ENCODE peak calls at places on chromosome 18, in five cellular contexts. S is H1, G is K562, U is GM12878, B is SK-N-SH. V is an unnamed sample.
A peak's percentile ranks its signal among the peaks of the same experiment; 100 is the strongest.

GRCh38 chr18:61896767-61897166 is 4.0 kb upstream of the RNF152 start:
- DNase-seq in S (no peak), G (no peak), U (no peak), B (peak; percentile 65), V (peak; percentile 69)

GRCh38 chr18:76494181-76494540 is 881 bp downstream of the ZNF516 start:
- DNase-seq in S (no peak), G (no peak), U (no peak), B (peak; percentile 57), V (no peak)

GRCh38 chr18:61948196-61948800 is 55.5 kb upstream of the RNF152 start:
- DNase-seq in S (no peak), G (no peak), U (no peak), B (no peak), V (no peak)

GRCh38 chr18:55317832-55318231 is 270.2 kb downstream of the TCF4 start:
- DNase-seq in S (no peak), G (no peak), U (no peak), B (no peak), V (no peak)

GRCh38 chr18:35789543-35789942 is 182.9 kb upstream of the RMP24 start:
- DNase-seq in S (no peak), G (no peak), U (no peak), B (no peak), V (no peak)

GRCh38 chr18:45167631-45168225 is 447.5 kb upstream of the SLC14A2 start:
- DNase-seq in S (no peak), G (no peak), U (no peak), B (no peak), V (no peak)

GRCh38 chr18:54973046-54973445 is 13.8 kb upstream of the CCDC68 start:
- DNase-seq in S (no peak), G (no peak), U (no peak), B (no peak), V (no peak)

GRCh38 chr18:77082316-77082715 is 50.3 kb downstream of the MBP start:
- DNase-seq in S (no peak), G (no peak), U (no peak), B (no peak), V (no peak)

GRCh38 chr18:39966275-39966674 is 1988.8 kb upstream of the PIK3C3 start:
- DNase-seq in S (peak; percentile 21), G (no peak), U (no peak), B (no peak), V (no peak)

GRCh38 chr18:68102117-68102516 is 585.6 kb upstream of the DSEL start:
- DNase-seq in S (no peak), G (no peak), U (no peak), B (no peak), V (no peak)

GRCh38 chr18:37322497-37323035 is 243.0 kb downstream of the CELF4 start:
- DNase-seq in S (peak; percentile 29), G (peak; percentile 78), U (no peak), B (peak; percentile 82), V (peak; percentile 44)

GRCh38 chr18:25799221-25799620 is 291.2 kb downstream of the SS18 start:
- DNase-seq in S (no peak), G (no peak), U (no peak), B (no peak), V (no peak)

GRCh38 chr18:60096428-60096827 is 196.6 kb downstream of the PMAIP1 start:
- DNase-seq in S (no peak), G (no peak), U (no peak), B (no peak), V (no peak)

GRCh38 chr18:731185-731584 is 18.8 kb upstream of the ENOSF1 start:
- DNase-seq in S (no peak), G (peak; percentile 42), U (no peak), B (no peak), V (no peak)

GRCh38 chr18:73043231-73044000 is 175.6 kb upstream of the NETO1 start:
- DNase-seq in S (no peak), G (no peak), U (no peak), B (no peak), V (no peak)

GRCh38 chr18:644395-645004 is 13.0 kb upstream of the TYMS start:
- DNase-seq in S (no peak), G (no peak), U (peak; percentile 19), B (no peak), V (no peak)

GRCh38 chr18:79599503-79599931 is 80.1 kb upstream of the CTDP1 start:
- DNase-seq in S (no peak), G (no peak), U (no peak), B (no peak), V (peak; percentile 51)

GRCh38 chr18:21684731-21685130 is 19.8 kb downstream of the ABHD3 start:
- DNase-seq in S (no peak), G (no peak), U (peak; percentile 42), B (no peak), V (no peak)

GRCh38 chr18:9854801-9855676 is 30.7 kb upstream of the TXNDC2 start:
- DNase-seq in S (no peak), G (no peak), U (no peak), B (no peak), V (no peak)

GRCh38 chr18:46770708-46771107 is 13.9 kb upstream of the ST8SIA5 start:
- DNase-seq in S (no peak), G (no peak), U (no peak), B (no peak), V (no peak)

GRCh38 chr18:64712035-64712434 is 563.1 kb upstream of the LINC00305 start:
- DNase-seq in S (no peak), G (no peak), U (no peak), B (no peak), V (no peak)

GRCh38 chr18:43049021-43049420 is 66.5 kb downstream of the RIT2 start:
- DNase-seq in S (no peak), G (no peak), U (no peak), B (no peak), V (no peak)

GRCh38 chr18:48375150-48375790 is 33.9 kb downstream of the ZBTB7C start:
- DNase-seq in S (no peak), G (no peak), U (no peak), B (peak; percentile 39), V (no peak)

GRCh38 chr18:31688601-31689000 is 4.2 kb upstream of the B4GALT6 start:
- DNase-seq in S (no peak), G (no peak), U (no peak), B (no peak), V (no peak)

GRCh38 chr18:36917907-36918306 is 89.0 kb downstream of the KIAA1328 start:
- DNase-seq in S (no peak), G (no peak), U (no peak), B (no peak), V (no peak)

GRCh38 chr18:73118121-73118816 is 250.5 kb upstream of the NETO1 start:
- DNase-seq in S (no peak), G (no peak), U (no peak), B (no peak), V (no peak)

GRCh38 chr18:44036500-44036899 is 644.2 kb upstream of the SETBP1 start:
- DNase-seq in S (no peak), G (no peak), U (no peak), B (peak; percentile 39), V (peak; percentile 6)

GRCh38 chr18:13266208-13267100 is 47.9 kb downstream of the LDLRAD4 start:
- DNase-seq in S (no peak), G (no peak), U (no peak), B (no peak), V (peak; percentile 42)
- TF ChIP-seq JUND in S (no peak), G (no peak), U (no peak), B (no peak), V (no peak)

DNA sequence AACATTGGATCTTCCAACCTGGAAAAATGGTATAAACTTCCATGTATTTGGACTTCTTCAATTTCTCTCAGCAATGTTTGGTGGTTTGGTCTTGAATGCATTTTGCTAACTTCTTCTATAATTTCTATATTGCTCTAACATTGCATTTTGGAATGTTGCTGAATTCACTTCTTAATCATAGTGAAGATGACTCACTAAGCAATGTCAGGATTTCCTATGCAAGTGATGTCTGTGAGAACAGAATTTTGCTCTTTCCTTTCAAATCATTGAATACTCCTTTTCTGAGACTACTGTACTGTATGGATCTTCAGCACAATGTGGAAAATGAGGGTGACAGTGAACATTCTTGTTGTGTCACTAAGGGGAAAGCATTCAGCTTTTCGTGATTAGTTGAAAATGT is 28.9 kb upstream of the CDH19 start:
- DNase-seq in S (no peak), G (no peak), U (no peak), B (no peak), V (no peak)
- TF ChIP-seq JUND in S (no peak), G (no peak), U (no peak), B (no peak), V (no peak)

DNA sequence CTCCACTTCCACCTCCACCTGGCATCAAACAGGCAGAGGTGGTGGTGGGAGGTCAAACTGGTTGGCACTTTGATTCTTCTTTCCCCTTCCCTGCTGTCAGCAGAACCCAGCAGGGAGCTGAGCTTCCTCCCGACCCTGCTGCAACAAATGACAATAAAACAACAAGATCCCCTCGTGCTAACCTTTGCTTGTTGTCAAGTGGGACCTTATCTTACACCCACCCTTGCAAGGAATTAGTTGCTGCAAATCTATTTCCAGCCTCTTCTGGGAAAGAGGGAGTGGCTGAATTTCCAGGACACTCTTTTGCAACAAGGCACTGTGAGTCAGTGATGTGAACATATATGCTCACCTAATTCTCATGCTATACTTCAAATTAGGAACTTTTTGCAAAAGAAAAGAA is 655.1 kb downstream of the DSC3 start:
- DNase-seq in S (no peak), G (no peak), U (no peak), B (no peak), V (no peak)
- TF ChIP-seq JUND in S (no peak), G (no peak), U (no peak), B (no peak), V (no peak)

GRCh38 chr18:11033503-11033902 is 115.9 kb downstream of the PIEZO2 start:
- DNase-seq in S (no peak), G (no peak), U (no peak), B (no peak), V (no peak)

GRCh38 chr18:11037841-11038240 is 111.5 kb downstream of the PIEZO2 start:
- DNase-seq in S (no peak), G (no peak), U (no peak), B (no peak), V (no peak)

GRCh38 chr18:11034816-11035215 is 114.6 kb downstream of the PIEZO2 start:
- DNase-seq in S (no peak), G (no peak), U (no peak), B (no peak), V (no peak)

GRCh38 chr18:11031966-11032365 is 117.4 kb downstream of the PIEZO2 start:
- DNase-seq in S (no peak), G (no peak), U (no peak), B (no peak), V (no peak)

DNA sequence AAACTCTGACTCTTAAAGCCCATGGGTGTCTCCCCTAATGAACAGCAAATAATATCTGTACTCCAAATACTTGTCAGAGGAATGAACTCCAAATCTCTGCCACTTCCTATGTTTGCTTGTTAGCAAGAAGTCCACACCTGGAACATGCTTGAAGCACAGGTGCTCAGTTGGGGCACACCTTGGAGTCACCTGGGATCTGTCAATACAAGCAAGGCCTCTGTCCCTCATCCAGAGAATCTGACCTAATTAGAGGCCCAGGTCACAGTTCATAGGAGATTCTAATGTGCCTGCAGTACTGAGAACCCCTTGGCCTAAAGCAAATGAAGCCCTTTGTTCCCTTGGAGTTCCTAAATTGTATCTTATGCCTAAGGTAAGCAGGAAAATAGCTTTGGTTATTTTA is 113.6 kb downstream of the PIEZO2 start:
- DNase-seq in S (no peak), G (no peak), U (no peak), B (no peak), V (no peak)
- TF ChIP-seq JUND in S (no peak), G (no peak), U (no peak), B (no peak), V (no peak)

V was measured in T47D.